ENCODE peak calls at places on chromosomes 16 and 17, in seven cellular contexts. T is neuronal stem cell, G is GM23248, W is IMR-90, X is Karpas-422, D is mammary epithelial cell, P is fibroblast of lung. H is an unnamed sample.

GRCh38 chr16:27204232-27204915 is 1.0 kb downstream of the KDM8 start:
- DNase-seq in T (no peak), G (peak; percentile 65), W (no peak), X (peak; percentile 59), D (no peak), P (no peak), H (no peak)

GRCh38 chr17:74272731-74273201 is 1.3 kb upstream of the DNAI2 start:
- DNase-seq in T (peak; percentile 56), G (no peak), W (no peak), X (no peak), D (no peak), P (peak; percentile 83), H (no peak)

GRCh38 chr17:18332909-18333489 is 17.9 kb downstream of the SMCR8 start:
- DNase-seq in T (no peak), G (peak; percentile 41), W (peak; percentile 28), X (no peak), D (no peak), P (no peak), H (no peak)

GRCh38 chr17:43324205-43324893 is 74.4 kb upstream of the ARL4D start:
- DNase-seq in T (no peak), G (no peak), W (no peak), X (peak; percentile 65), D (no peak), P (no peak), H (peak; percentile 81)

GRCh38 chr16:81647527-81647926 is 131.6 kb upstream of the PLCG2 start:
- DNase-seq in T (no peak), G (peak; percentile 90), W (peak; percentile 84), X (no peak), D (peak; percentile 84), P (peak; percentile 91), H (peak; percentile 82)

GRCh38 chr17:36632916-36633846 is 31.8 kb downstream of the MRM1 start:
- DNase-seq in T (no peak), G (no peak), W (no peak), X (no peak), D (no peak), P (no peak), H (peak; percentile 84)

GRCh38 chr17:5234645-5235576 is at the start of gene SCIMP:
- DNase-seq in T (no peak), G (no peak), W (no peak), X (peak; percentile 47), D (no peak), P (no peak), H (no peak)

GRCh38 chr16:23113185-23113584 is 36.1 kb downstream of the USP31 start:
- DNase-seq in T (no peak), G (no peak), W (no peak), X (no peak), D (no peak), P (no peak), H (no peak)

GRCh38 chr16:80938035-80938927 is 68.4 kb downstream of the CMC2 start:
- DNase-seq in T (peak; percentile 75), G (peak; percentile 97), W (peak; percentile 94), X (peak; percentile 50), D (peak; percentile 35), P (peak; percentile 100), H (no peak)

GRCh38 chr16:75943705-75944514 is 217.6 kb upstream of the CPHXL start:
- DNase-seq in T (no peak), G (no peak), W (no peak), X (no peak), D (no peak), P (no peak), H (no peak)

GRCh38 chr16:57239089-57239488 is 6.0 kb upstream of the ARL2BP start:
- DNase-seq in T (no peak), G (no peak), W (no peak), X (no peak), D (no peak), P (no peak), H (no peak)

GRCh38 chr16:84258266-84258665 is 18.5 kb upstream of the KCNG4 start:
- DNase-seq in T (no peak), G (no peak), W (no peak), X (no peak), D (no peak), P (no peak), H (no peak)
- H3K9ac ChIP-seq in T (no peak overlapping the region), G (no peak overlapping the region), W (no peak overlapping the region), X (no peak overlapping the region), D (no peak overlapping the region), P (no peak overlapping the region), H (no peak overlapping the region)

GRCh38 chr16:88770459-88771293 is 14.3 kb downstream of the PIEZO1 start:
- DNase-seq in T (peak; percentile 60), G (no peak), W (peak; percentile 87), X (peak; percentile 76), D (peak; percentile 79), P (peak; percentile 88), H (peak; percentile 97)

GRCh38 chr16:88768041-88768876 is 16.8 kb downstream of the PIEZO1 start:
- DNase-seq in T (no peak), G (peak; percentile 49), W (peak; percentile 57), X (no peak), D (no peak), P (peak; percentile 71), H (no peak)

GRCh38 chr16:88771294-88771772 is 13.7 kb downstream of the PIEZO1 start:
- DNase-seq in T (no peak), G (no peak), W (no peak), X (no peak), D (no peak), P (no peak), H (no peak)

GRCh38 chr16:88767546-88767945 is 17.5 kb downstream of the PIEZO1 start:
- DNase-seq in T (no peak), G (no peak), W (no peak), X (no peak), D (no peak), P (no peak), H (no peak)

DNA sequence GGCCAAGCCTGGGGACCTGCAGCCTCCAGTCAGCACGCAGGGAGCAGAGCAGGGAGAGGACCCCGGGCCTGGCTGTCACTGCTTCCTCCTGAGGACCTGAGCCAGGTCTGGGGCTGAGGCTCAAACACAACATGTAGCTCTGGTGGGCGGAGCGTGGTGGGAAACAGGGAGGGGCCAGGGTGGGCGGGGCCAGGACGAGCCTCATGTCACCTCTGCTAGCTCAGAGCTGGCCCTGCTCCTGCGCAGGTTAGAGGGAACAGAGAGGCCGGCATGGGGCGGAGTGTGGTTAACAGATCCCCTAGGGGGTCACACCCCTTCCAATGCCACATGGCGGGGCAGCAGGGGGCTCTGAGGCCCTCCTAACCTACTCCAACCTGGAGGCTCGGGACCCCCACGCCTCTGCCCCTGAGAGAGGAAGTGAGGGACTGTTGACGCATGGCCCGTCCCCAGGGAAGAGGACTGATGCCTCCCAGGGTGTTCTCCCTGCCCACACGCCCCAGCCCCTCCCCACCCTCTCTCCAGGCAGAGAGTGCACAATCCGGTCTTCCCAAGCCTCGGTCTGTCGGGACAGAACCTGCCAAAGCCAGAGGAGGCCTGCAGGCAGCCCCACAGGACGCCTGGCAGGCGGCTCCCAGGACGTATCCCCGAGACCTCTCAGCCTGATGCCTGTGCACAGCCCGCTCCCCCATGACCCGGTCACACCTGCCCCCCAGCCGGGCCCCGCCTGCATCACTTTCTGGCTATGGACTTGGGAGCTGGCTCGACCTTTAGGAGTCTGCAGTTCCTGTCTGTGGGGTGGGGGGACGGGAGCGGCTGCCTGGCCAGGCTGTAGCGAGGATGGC is 15.2 kb downstream of the PIEZO1 start:
- DNase-seq in T (peak; percentile 67), G (peak; percentile 59), W (no peak), X (peak; percentile 91), D (peak; percentile 42), P (no peak), H (peak; percentile 97)
- H3K4me1 ChIP-seq in T (peaks cover 47% of the 10 kb centered on the region), G (peaks cover 37% of the 10 kb centered on the region), W (peaks cover 64% of the 10 kb centered on the region), X (peaks cover 12% of the 10 kb centered on the region), D (peaks cover 81% of the 10 kb centered on the region), P (peaks cover 55% of the 10 kb centered on the region), H (peaks cover 22% of the 10 kb centered on the region)

DNA sequence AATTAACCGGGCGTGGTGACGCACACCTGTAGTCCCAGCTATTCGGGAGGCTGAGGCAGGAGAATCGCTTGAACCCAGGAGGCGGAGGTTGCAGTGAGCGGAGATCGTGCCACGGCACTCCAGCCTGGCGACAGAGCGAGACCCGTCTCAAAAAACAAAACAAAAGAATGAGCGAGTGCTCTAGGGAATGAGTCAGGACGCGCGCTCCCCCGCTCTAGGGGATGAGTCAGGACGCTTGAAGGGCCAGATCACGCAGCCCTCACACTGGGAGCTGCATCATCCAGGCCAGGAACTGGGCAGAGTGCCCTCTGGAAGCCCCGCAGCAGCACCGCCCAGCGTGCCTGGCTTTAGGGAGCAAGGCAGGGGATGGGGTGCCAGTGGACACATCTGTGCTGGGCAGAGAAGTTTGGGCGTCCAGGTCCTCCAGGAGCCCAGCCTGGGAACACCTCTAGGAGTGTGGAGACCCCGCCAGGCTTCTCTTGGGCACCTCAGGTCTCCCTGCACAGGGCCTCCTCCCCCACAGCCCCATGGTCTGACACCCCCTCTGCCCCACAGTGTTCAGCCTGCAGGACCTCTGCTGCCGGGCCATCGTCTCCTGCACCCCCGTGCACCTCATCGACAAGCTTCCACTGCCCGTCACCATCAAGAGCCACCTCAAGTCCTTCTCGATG is 3.9 kb upstream of the WFIKKN1 start:
- DNase-seq in T (no peak), G (peak; percentile 99), W (peak; percentile 97), X (no peak), D (peak; percentile 82), P (peak; percentile 96), H (no peak)
- H3K9ac ChIP-seq in T (peak overlapping the region; percentile 44), G (peak overlapping the region; percentile 62), W (no peak overlapping the region), X (no peak overlapping the region), D (no peak overlapping the region), P (no peak overlapping the region), H (no peak overlapping the region)

GRCh38 chr16:85600078-85600477 is 13.0 kb upstream of the GSE1 start:
- DNase-seq in T (no peak), G (no peak), W (no peak), X (no peak), D (no peak), P (no peak), H (no peak)
- H3K4me1 ChIP-seq in T (peaks cover 22% of the 10 kb centered on the region), G (no peaks in the 10 kb centered on the region), W (peaks cover 7% of the 10 kb centered on the region), X (no peaks in the 10 kb centered on the region), D (no peaks in the 10 kb centered on the region), P (no peaks in the 10 kb centered on the region), H (peaks cover 12% of the 10 kb centered on the region)

GRCh38 chr16:89795676-89796075 is 20.8 kb downstream of the FANCA start:
- DNase-seq in T (no peak), G (peak; percentile 3), W (no peak), X (no peak), D (no peak), P (no peak), H (no peak)
- H3K9ac ChIP-seq in T (no peak overlapping the region), G (no peak overlapping the region), W (no peak overlapping the region), X (no peak overlapping the region), D (no peak overlapping the region), P (no peak overlapping the region), H (no peak overlapping the region)

GRCh38 chr17:75515229-75515522 is 161 bp downstream of the CASKIN2 start:
- DNase-seq in T (no peak), G (no peak), W (no peak), X (no peak), D (peak; percentile 8), P (no peak), H (no peak)
- H3K4me1 ChIP-seq in T (peaks cover 12% of the 10 kb centered on the region), G (no peaks in the 10 kb centered on the region), W (peaks cover 10% of the 10 kb centered on the region), X (peaks cover 25% of the 10 kb centered on the region), D (peaks cover 25% of the 10 kb centered on the region), P (peaks cover 3% of the 10 kb centered on the region), H (peaks cover 7% of the 10 kb centered on the region)

GRCh38 chr16:85945424-85945751 is 46.4 kb downstream of the IRF8 start:
- DNase-seq in T (no peak), G (no peak), W (no peak), X (no peak), D (no peak), P (no peak), H (no peak)
- H3K9ac ChIP-seq in T (peak overlapping the region; percentile 44), G (no peak overlapping the region), W (no peak overlapping the region), X (peak overlapping the region; percentile 41), D (no peak overlapping the region), P (no peak overlapping the region), H (no peak overlapping the region)

H was measured in endodermal cell.